ENCODE peak calls at places on chromosomes 11 and 22, in four cellular contexts. D is A549, N is GM23248, V is M059J. W is an unnamed sample.

GRCh38 chr22:23402275-23403151 is 177.6 kb downstream of the IGLL1 start:
- DNase-seq in V (peak), D (peak), N (peak), W (peak)

GRCh38 chr22:28424427-28425080 is 255.1 kb downstream of the TTC28 start:
- DNase-seq in V (peak), N (peak), D (peak), W (no peak)

GRCh38 chr11:75241906-75242644 is 1.5 kb downstream of the TPBGL start:
- DNase-seq in V (no peak), D (no peak), N (peak), W (no peak)

GRCh38 chr22:39182478-39183030 is 30.1 kb upstream of the CBX7 start:
- DNase-seq in D (no peak), N (peak), V (no peak), W (no peak)

GRCh38 chr11:118870396-118871343 is 13.0 kb upstream of the CXCR5 start:
- DNase-seq in D (no peak), N (peak), V (peak), W (no peak)

GRCh38 chr11:76162336-76163288 is 43.7 kb downstream of the WNT11 start:
- DNase-seq in N (no peak), V (no peak), D (no peak), W (no peak)

GRCh38 chr11:109960831-109961230 is 132.4 kb upstream of the ZC3H12C start:
- DNase-seq in D (no peak), V (peak), N (peak), W (no peak)

GRCh38 chr11:100578966-100579365 is 108.1 kb upstream of the ARHGAP42 start:
- DNase-seq in D (no peak), V (peak), N (peak), W (no peak)

GRCh38 chr11:64086263-64086938 is 50.7 kb downstream of the FLRT1 start:
- DNase-seq in V (no peak), N (peak), D (peak), W (no peak)

GRCh38 chr11:76207642-76208378 is 1.5 kb upstream of the WNT11 start:
- DNase-seq in V (peak), D (peak), N (peak), W (peak)

GRCh38 chr11:101863361-101863760 is 51.4 kb upstream of the CEP126 start:
- DNase-seq in V (peak), D (no peak), N (peak), W (no peak)

GRCh38 chr11:2728663-2729332 is 29.0 kb upstream of the KCNQ1OT1 start:
- DNase-seq in N (no peak), D (no peak), V (no peak), W (no peak)

GRCh38 chr11:72154816-72155215 is 19.3 kb downstream of the FOLR3 start:
- DNase-seq in V (no peak), N (no peak), D (no peak), W (no peak)

GRCh38 chr11:121416909-121417567 is 35.1 kb upstream of the SORL1 start:
- DNase-seq in V (peak), N (peak), D (peak), W (no peak)

GRCh38 chr11:115706735-115707134 is 202.5 kb upstream of the CADM1 start:
- DNase-seq in N (no peak), V (peak), D (no peak), W (no peak)

GRCh38 chr22:34885852-34886251 is 180.1 kb upstream of the ISX start:
- DNase-seq in V (no peak), N (no peak), D (no peak), W (no peak)